ENCODE peak calls at places on chromosome 16, in nine cellular contexts. B is lower leg skin, K is NB4, P is stomach, X is body of pancreas, N is upper lobe of left lung, J is ovary, A is adrenal gland, Y is uterus. E is an unnamed sample.

GRCh38 chr16:25481636-25482035 is 210.1 kb upstream of the HS3ST4 start:
- DNase-seq in B (no peak), K (no peak), P (no peak), X (no peak), N (no peak), J (no peak), A (no peak), Y (no peak), E (no peak)

GRCh38 chr16:23901178-23902131 is 65.7 kb downstream of the PRKCB start:
- DNase-seq in B (no peak), K (peak; percentile 90), P (no peak), X (no peak), N (no peak), J (no peak), A (no peak), Y (no peak), E (no peak)

GRCh38 chr16:67939507-67940435 is 3.1 kb upstream of the PSMB10 start:
- DNase-seq in B (no peak), K (no peak), P (peak; percentile 80), X (peak; percentile 55), N (no peak), J (peak; percentile 55), A (no peak), Y (no peak), E (peak; percentile 43)

GRCh38 chr16:21566891-21567414 is 32.4 kb upstream of the METTL9 start:
- DNase-seq in B (no peak), K (no peak), P (peak; percentile 22), X (no peak), N (no peak), J (no peak), A (no peak), Y (peak; percentile 3), E (no peak)

GRCh38 chr16:2814757-2815298 is 2.2 kb upstream of the PRSS21 start:
- DNase-seq in B (no peak), K (no peak), P (no peak), X (no peak), N (no peak), J (no peak), A (no peak), Y (no peak), E (no peak)

GRCh38 chr16:66905633-66906539 is 12.8 kb downstream of the CDH16 start:
- DNase-seq in B (no peak), K (no peak), P (peak; percentile 86), X (peak; percentile 57), N (peak; percentile 46), J (no peak), A (peak; percentile 66), Y (no peak), E (peak; percentile 88)

GRCh38 chr16:79610771-79611170 is 10.2 kb upstream of the MAF start:
- DNase-seq in B (peak; percentile 26), K (no peak), P (no peak), X (no peak), N (no peak), J (no peak), A (no peak), Y (no peak), E (no peak)

GRCh38 chr16:75130150-75130771 is 13.7 kb upstream of the LDHD start:
- DNase-seq in B (no peak), K (peak; percentile 43), P (no peak), X (no peak), N (no peak), J (no peak), A (no peak), Y (no peak), E (peak; percentile 65)

GRCh38 chr16:71185366-71185765 is 45.2 kb downstream of the HYDIN start:
- DNase-seq in B (no peak), K (no peak), P (no peak), X (no peak), N (no peak), J (no peak), A (no peak), Y (no peak), E (no peak)

DNA sequence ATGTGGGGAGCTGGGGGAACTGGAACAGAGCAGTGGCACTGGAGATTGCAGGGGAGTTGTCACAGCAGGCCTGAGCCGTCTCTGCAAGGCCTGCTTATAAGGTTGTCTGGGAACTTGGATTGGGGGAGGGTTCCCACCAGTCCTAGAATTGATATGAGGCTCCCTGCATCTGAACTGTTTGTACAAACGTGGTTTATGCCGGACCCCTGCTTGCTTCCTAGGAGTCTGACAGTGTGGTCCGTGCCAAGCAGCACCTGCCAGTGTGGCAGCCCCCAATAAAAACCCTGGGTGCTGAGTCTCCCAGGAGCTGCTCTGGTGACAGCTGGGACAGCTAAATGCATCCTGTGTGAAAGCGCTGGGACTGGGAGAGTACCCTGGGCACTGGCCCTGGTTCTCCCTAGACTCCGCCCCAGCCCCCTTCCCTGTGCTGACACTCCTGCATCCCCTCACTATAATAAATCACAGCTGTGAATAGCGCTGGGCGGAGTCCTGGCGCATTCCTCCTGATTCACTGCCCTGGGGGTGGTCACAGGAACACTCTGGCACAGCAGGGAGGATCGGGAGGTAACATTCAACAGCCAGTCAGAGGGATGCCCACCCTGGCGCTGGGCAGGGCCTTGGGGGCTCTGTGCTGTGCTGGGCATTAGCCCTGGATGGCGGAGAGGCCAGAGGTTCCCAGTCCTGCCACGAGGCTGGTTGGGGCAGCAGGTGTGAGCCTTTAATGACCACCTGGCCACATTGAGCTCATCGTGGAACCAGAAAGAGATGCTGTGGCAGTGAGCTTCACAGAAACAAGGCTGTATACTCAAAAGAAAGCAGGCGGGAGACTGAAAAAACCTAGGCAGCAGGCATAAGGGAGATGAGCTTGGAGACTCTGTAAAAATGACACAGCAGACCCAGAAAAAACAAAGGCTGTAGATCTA is 45.6 kb downstream of the RMI2 start:
- DNase-seq in B (no peak), K (no peak), P (no peak), X (no peak), N (no peak), J (no peak), A (no peak), Y (no peak), E (no peak)
- TF ChIP-seq CTCF in B (no peak), K (no peak), P (no peak), X (no peak), N (no peak), J (no peak), A (no peak), Y (no peak), E (no peak)

GRCh38 chr16:77190478-77191258 is at the start of gene MON1B:
- DNase-seq in B (peak; percentile 99), K (peak; percentile 99), P (peak; percentile 97), X (peak; percentile 97), N (peak; percentile 98), J (peak; percentile 95), A (peak; percentile 99), Y (peak; percentile 96), E (peak; percentile 99)
- TF ChIP-seq POLR2A in B (no peak), K (peak; percentile 64), P (no peak), X (peak; percentile 97), N (peak; percentile 93), J (peak; percentile 86), A (peak; percentile 72), Y (peak; percentile 49), E (peak; percentile 83)

GRCh38 chr16:27373312-27373711 is 28.7 kb upstream of the IL21R start:
- DNase-seq in B (no peak), K (no peak), P (no peak), X (no peak), N (no peak), J (no peak), A (no peak), Y (no peak), E (no peak)

GRCh38 chr16:27377666-27378485 is 24.1 kb upstream of the IL21R start:
- DNase-seq in B (no peak), K (no peak), P (no peak), X (no peak), N (no peak), J (no peak), A (no peak), Y (no peak), E (no peak)

GRCh38 chr16:27374231-27374793 is 27.7 kb upstream of the IL21R start:
- DNase-seq in B (no peak), K (peak; percentile 53), P (no peak), X (no peak), N (no peak), J (no peak), A (no peak), Y (no peak), E (no peak)

GRCh38 chr16:27378871-27379580 is 22.9 kb upstream of the IL21R start:
- DNase-seq in B (no peak), K (peak; percentile 31), P (no peak), X (no peak), N (no peak), J (no peak), A (no peak), Y (no peak), E (no peak)

GRCh38 chr16:27374794-27375499 is 27.0 kb upstream of the IL21R start:
- DNase-seq in B (peak; percentile 40), K (peak; percentile 60), P (peak; percentile 33), X (peak; percentile 37), N (peak; percentile 54), J (peak; percentile 49), A (peak; percentile 67), Y (peak; percentile 69), E (peak; percentile 59)
- TF ChIP-seq CTCF in B (no peak), K (peak; percentile 61), P (no peak), X (no peak), N (peak; percentile 44), J (no peak), A (peak; percentile 40), Y (peak; percentile 50), E (peak; percentile 28)

GRCh38 chr16:84141143-84141670 is 3.8 kb downstream of the HSDL1 start:
- DNase-seq in B (no peak), K (peak; percentile 35), P (no peak), X (no peak), N (no peak), J (no peak), A (no peak), Y (no peak), E (no peak)

GRCh38 chr16:84143784-84144199 is 1.2 kb downstream of the HSDL1 start:
- DNase-seq in B (no peak), K (peak; percentile 12), P (no peak), X (peak; percentile 21), N (no peak), J (no peak), A (peak; percentile 27), Y (no peak), E (peak; percentile 18)

GRCh38 chr16:84143081-84143480 is 1.9 kb downstream of the HSDL1 start:
- DNase-seq in B (no peak), K (no peak), P (no peak), X (no peak), N (no peak), J (no peak), A (no peak), Y (no peak), E (no peak)

GRCh38 chr16:84144301-84144858 is 597 bp downstream of the HSDL1 start:
- DNase-seq in B (no peak), K (peak; percentile 52), P (peak; percentile 30), X (peak; percentile 37), N (peak; percentile 35), J (peak; percentile 50), A (peak; percentile 37), Y (peak; percentile 28), E (peak; percentile 44)

DNA sequence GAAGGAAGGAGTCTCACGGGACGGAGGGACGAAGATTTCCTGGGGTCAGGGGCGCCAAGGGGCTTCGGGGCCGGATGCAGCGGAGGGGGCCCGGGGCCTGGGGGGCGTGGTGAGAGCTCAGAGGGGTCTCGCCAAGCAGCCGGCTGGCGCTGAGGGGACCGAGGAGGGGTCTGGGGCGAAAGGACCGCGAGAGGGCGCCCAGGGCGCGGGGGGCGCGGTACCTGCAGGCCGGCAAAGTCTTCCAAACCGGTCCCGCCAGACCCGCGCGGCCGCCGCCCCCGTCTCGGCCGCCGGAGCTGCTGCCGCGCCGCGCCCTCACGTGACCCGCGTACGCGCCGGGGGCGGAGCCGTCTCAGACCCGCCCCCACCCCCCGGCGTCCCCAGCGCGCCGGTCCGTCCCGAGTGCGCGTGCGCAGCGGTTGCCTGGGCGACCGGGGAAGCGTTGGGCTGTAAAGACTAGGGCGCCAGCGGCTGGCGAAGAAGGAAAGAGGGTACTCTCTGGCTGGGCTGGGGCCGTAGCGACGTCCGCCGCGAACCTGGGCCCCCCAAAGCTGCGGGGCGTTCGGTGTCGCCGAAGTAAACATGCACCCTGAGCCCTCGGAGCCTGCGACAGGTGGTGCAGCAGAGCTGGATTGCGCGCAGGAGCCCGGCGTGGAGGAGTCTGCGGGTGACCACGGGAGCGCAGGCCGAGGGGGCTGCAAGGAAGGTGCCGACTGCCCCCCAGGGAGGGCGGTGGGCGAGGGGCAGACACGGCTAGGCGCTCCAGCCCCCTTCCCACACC is at the start of the genes DNAAF1 and HSDL1:
- DNase-seq in B (peak; percentile 79), K (peak; percentile 89), P (peak; percentile 95), X (peak; percentile 94), N (peak; percentile 93), J (peak; percentile 96), A (peak; percentile 89), Y (peak; percentile 92), E (peak; percentile 91)
- TF ChIP-seq POLR2A in B (no peak), K (peak; percentile 68), P (no peak), X (peak; percentile 30), N (peak; percentile 79), J (peak; percentile 23), A (no peak), Y (no peak), E (peak; percentile 86)